ENCODE peak calls at places on chromosomes 7 and 10, in four cellular contexts. J, Z, O and K are unnamed samples.
A peak's percentile ranks its signal among the peaks of the same experiment; 100 is the strongest.

GRCh38 chr10:102186128-102186527 is 33.9 kb downstream of the NOLC1 start:
- DNase-seq in J (no peak), Z (no peak), O (no peak), K (no peak)

GRCh38 chr7:13850185-13850752 is 139.2 kb downstream of the ETV1 start:
- DNase-seq in J (no peak), O (no peak), Z (peak; percentile 8), K (no peak)

GRCh38 chr10:30986027-30986672 is 45.5 kb downstream of the ZNF438 start:
- DNase-seq in Z (no peak), J (no peak), O (no peak), K (no peak)

GRCh38 chr10:1513221-1513620 is 224.1 kb downstream of the ADARB2 start:
- DNase-seq in J (no peak), O (no peak), Z (no peak), K (no peak)

GRCh38 chr7:103967401-103967800 is 22.1 kb downstream of the RELN start:
- DNase-seq in J (no peak), O (no peak), Z (no peak), K (no peak)

GRCh38 chr10:5692476-5693358 is 8.1 kb downstream of the TASOR2 start:
- DNase-seq in Z (peak; percentile 68), J (no peak), O (no peak), K (no peak)

GRCh38 chr10:36612436-36612835 is 513.0 kb upstream of the ANKRD30A start:
- DNase-seq in J (no peak), O (no peak), Z (no peak), K (no peak)

GRCh38 chr7:150735596-150736358 is 1.4 kb upstream of the GIMAP5 start:
- DNase-seq in Z (no peak), J (no peak), O (no peak), K (no peak)

GRCh38 chr7:108322899-108323298 is 133.3 kb downstream of the NRCAM start:
- DNase-seq in Z (no peak), J (no peak), O (no peak), K (no peak)

GRCh38 chr10:132813560-132814468 is 27.9 kb upstream of the NKX6-2 start:
- DNase-seq in Z (no peak), J (no peak), O (peak; percentile 55), K (peak; percentile 33)

GRCh38 chr10:113504423-113504822 is 48.4 kb upstream of the HABP2 start:
- DNase-seq in O (no peak), J (no peak), Z (no peak), K (no peak)

GRCh38 chr7:130242198-130243014 is 24.3 kb upstream of the CPA2 start:
- DNase-seq in J (peak; percentile 19), O (no peak), Z (peak; percentile 65), K (no peak)

GRCh38 chr7:125423444-125424155 is 494.0 kb upstream of the POT1 start:
- DNase-seq in J (no peak), Z (no peak), O (no peak), K (no peak)

GRCh38 chr10:96992721-96993120 is 160.6 kb downstream of the LCOR start:
- DNase-seq in J (no peak), Z (no peak), O (no peak), K (no peak)

GRCh38 chr10:93806882-93807281 is 49.1 kb downstream of the LGI1 start:
- DNase-seq in Z (no peak), O (no peak), J (no peak), K (no peak)

GRCh38 chr7:17043012-17043877 is 161.5 kb upstream of the AGR3 start:
- DNase-seq in Z (no peak), O (no peak), J (no peak), K (no peak)

GRCh38 chr10:66629976-66630375 is 295.9 kb upstream of the LRRTM3 start:
- DNase-seq in J (no peak), Z (no peak), O (no peak), K (no peak)

GRCh38 chr7:101237206-101238067 is at the start of gene CLDN15:
- DNase-seq in Z (peak; percentile 13), J (peak; percentile 35), O (peak; percentile 86), K (peak; percentile 88)

GRCh38 chr10:21528452-21529235 is 3.2 kb upstream of the SKIDA1 start:
- DNase-seq in O (no peak), J (no peak), Z (no peak), K (no peak)

GRCh38 chr10:102452672-102453340 is 1.5 kb upstream of the C10orf95 start:
- DNase-seq in J (no peak), O (no peak), Z (peak; percentile 68), K (no peak)

GRCh38 chr10:98460837-98461499 is 14.2 kb upstream of the HPS1 start:
- DNase-seq in J (no peak), Z (peak; percentile 88), O (no peak), K (no peak)

GRCh38 chr7:149635561-149636329 is 137.6 kb downstream of the ZNF467 start:
- DNase-seq in O (no peak), Z (no peak), J (no peak), K (no peak)

GRCh38 chr7:139714163-139714901 is 63.5 kb downstream of the HIPK2 start:
- DNase-seq in O (peak; percentile 64), Z (peak; percentile 59), J (no peak), K (no peak)

GRCh38 chr10:29765330-29765729 is 130.6 kb upstream of the SVIL start:
- DNase-seq in O (no peak), J (no peak), Z (no peak), K (no peak)

GRCh38 chr10:72251635-72252034 is 22.1 kb upstream of the DDIT4 start:
- DNase-seq in J (no peak), O (no peak), Z (no peak), K (no peak)
- H3K4me1 ChIP-seq in J (peaks cover 93% of the 10 kb centered on the region), O (peaks cover 99% of the 10 kb centered on the region), Z (peaks cover 73% of the 10 kb centered on the region), K (peaks cover 100% of the 10 kb centered on the region)

GRCh38 chr10:6739530-6740174 is 159.6 kb upstream of the PRKCQ start:
- DNase-seq in O (no peak), J (no peak), Z (no peak), K (no peak)

GRCh38 chr10:6734286-6734685 is 154.2 kb upstream of the PRKCQ start:
- DNase-seq in O (no peak), Z (no peak), J (no peak), K (no peak)

GRCh38 chr10:6737080-6737641 is 157.1 kb upstream of the PRKCQ start:
- DNase-seq in O (no peak), Z (no peak), J (no peak), K (no peak)

GRCh38 chr10:6738464-6738824 is 158.4 kb upstream of the PRKCQ start:
- DNase-seq in J (no peak), Z (no peak), O (no peak), K (no peak)

DNA sequence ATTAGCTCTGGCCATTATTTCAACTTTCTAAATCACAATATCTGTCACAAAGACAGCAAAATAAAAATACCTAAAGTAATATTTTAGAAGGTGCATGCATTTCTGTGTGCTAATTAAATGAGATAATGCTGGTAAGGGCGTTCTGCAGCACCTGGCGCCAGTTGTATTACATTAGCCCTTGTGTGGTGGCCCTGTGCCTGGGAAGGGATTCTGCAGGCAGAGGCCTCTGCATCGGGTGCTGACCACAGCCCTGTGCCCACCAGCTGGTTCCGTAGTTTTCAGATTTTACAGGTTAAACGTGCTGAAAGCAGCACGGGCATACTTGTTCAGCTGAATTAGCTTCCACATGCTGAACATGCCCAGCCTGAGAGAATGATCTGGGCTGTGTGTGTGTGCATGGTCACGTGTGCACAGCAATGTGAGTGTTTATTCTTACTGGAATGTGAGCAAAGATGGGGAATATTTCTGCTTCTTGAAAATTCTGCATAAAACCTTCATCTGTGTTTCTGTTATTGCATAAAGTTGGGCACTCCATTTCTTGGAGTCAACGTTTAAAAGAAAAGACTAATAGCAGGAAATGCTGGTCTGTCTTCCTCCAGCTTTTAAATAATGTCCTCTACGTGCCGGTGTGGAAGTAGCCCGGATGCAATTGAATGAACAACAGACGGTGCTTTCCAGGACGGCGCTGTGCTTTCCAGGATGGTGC is 157.8 kb upstream of the PRKCQ start:
- DNase-seq in O (no peak), J (no peak), Z (no peak), K (no peak)
- H3K4me3 ChIP-seq in O (no peak overlapping the region), J (no peak overlapping the region), Z (no peak overlapping the region), K (peak overlapping the region; percentile 5)

DNA sequence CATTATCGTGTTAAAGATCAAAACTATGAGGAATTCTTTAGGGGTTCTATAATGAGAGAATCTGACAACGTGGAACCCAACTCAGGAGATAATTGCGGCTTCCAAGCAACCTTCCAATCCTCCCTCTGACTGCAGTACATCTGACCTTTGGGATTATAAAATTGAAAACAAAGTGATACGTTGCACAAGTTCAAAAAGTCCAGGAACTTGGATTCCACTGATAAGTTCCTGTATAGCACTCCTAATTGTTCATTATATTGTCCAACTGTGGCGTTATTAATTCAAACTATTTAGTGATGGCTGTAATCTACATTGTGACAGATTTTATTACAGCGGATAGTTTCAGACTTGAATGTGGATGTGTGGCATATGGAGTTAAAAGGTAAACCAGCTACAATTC is 15.4 kb downstream of the MALRD1 start:
- DNase-seq in Z (no peak), O (no peak), J (no peak), K (no peak)
- H3K27ac ChIP-seq in Z (no peak overlapping the region), O (no peak overlapping the region), J (no peak overlapping the region), K (no peak overlapping the region)

GRCh38 chr7:43643842-43644241 is 60.9 kb downstream of the STK17A start:
- DNase-seq in Z (no peak), J (no peak), O (no peak), K (no peak)
- H3K4me1 ChIP-seq in Z (peaks cover 42% of the 10 kb centered on the region), J (peaks cover 52% of the 10 kb centered on the region), O (peaks cover 79% of the 10 kb centered on the region), K (peaks cover 30% of the 10 kb centered on the region)

DNA sequence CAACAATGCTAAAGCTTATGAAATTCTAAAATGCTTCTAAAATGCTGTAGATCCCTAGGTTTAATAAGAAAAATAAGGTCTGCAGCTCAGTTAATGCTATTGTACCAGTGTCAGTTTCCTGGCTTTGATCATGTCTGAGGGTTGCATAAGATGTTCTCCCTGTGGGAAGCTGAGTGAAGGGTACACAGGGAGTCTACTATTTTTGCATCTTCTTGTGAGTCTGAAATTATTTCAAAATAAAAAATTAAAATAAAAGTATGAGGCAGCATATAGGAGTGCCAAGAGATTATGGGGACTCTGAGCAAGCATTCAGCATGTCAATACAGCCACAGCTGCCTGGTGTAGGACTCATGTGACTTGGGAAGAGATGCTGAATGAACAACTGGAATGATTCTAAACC is 14.7 kb downstream of the CHST15 start:
- DNase-seq in Z (no peak), O (no peak), J (no peak), K (no peak)
- H3K4me3 ChIP-seq in Z (no peak overlapping the region), O (no peak overlapping the region), J (no peak overlapping the region), K (no peak overlapping the region)

GRCh38 chr7:90717286-90718060 is 121.4 kb downstream of the CDK14 start:
- DNase-seq in J (no peak), Z (no peak), O (no peak), K (no peak)
- H3K27ac ChIP-seq in J (no peak overlapping the region), Z (no peak overlapping the region), O (no peak overlapping the region), K (no peak overlapping the region)

GRCh38 chr7:74179935-74180604 is 5.9 kb downstream of the EIF4H start:
- DNase-seq in O (no peak), Z (no peak), J (no peak), K (no peak)
- H3K4me1 ChIP-seq in O (peaks cover 100% of the 10 kb centered on the region), Z (peaks cover 43% of the 10 kb centered on the region), J (peaks cover 72% of the 10 kb centered on the region), K (peaks cover 87% of the 10 kb centered on the region)

GRCh38 chr7:155282671-155283070 is 15.0 kb upstream of the INSIG1 start:
- DNase-seq in Z (peak; percentile 63), O (peak; percentile 75), J (no peak), K (peak; percentile 62)
- H3K4me3 ChIP-seq in Z (no peak overlapping the region), O (no peak overlapping the region), J (no peak overlapping the region), K (no peak overlapping the region)